ENCODE peak calls at places on chromosomes 16 and 17, in five cellular contexts. Q is body of pancreas; A is GM06990; B is CD8-positive, alpha-beta memory T cell; J is bronchial epithelial cell. D is an unnamed sample.

GRCh38 chr16:27366687-27367462 is 35.1 kb upstream of the IL21R start:
- DNase-seq in Q (no peak), A (no peak), B (peak; percentile 10), J (peak; percentile 12), D (no peak)

GRCh38 chr17:37614391-37614790 is 5.2 kb upstream of the SYNRG start:
- DNase-seq in Q (no peak), A (no peak), B (no peak), J (peak; percentile 96), D (no peak)

GRCh38 chr16:27813591-27813990 is 249.9 kb downstream of the GSG1L start:
- DNase-seq in Q (no peak), A (no peak), B (no peak), J (no peak), D (no peak)

GRCh38 chr16:3106205-3106928 is 6.0 kb upstream of the ZNF205 start:
- DNase-seq in Q (peak; percentile 96), A (peak; percentile 93), B (peak; percentile 87), J (peak; percentile 55), D (peak; percentile 91)

GRCh38 chr16:89319883-89320716 is 102.6 kb downstream of the ZNF778 start:
- DNase-seq in Q (peak; percentile 62), A (peak; percentile 58), B (no peak), J (peak; percentile 91), D (peak; percentile 79)

GRCh38 chr17:14724770-14725169 is 423.9 kb downstream of the HS3ST3B1 start:
- DNase-seq in Q (no peak), A (no peak), B (no peak), J (no peak), D (no peak)

GRCh38 chr16:81752225-81752875 is 26.7 kb upstream of the PLCG2 start:
- DNase-seq in Q (peak; percentile 20), A (peak; percentile 84), B (no peak), J (no peak), D (peak; percentile 40)

GRCh38 chr16:30449116-30449435 is 3.4 kb upstream of the SEPHS2 start:
- DNase-seq in Q (no peak), A (no peak), B (no peak), J (no peak), D (no peak)

GRCh38 chr17:49978501-49978900 is 9.5 kb downstream of the DLX4 start:
- DNase-seq in Q (no peak), A (no peak), B (no peak), J (no peak), D (no peak)

GRCh38 chr17:49976163-49976827 is 7.3 kb downstream of the DLX4 start:
- DNase-seq in Q (peak; percentile 56), A (no peak), B (no peak), J (no peak), D (no peak)

GRCh38 chr17:49976828-49977202 is 7.8 kb downstream of the DLX4 start:
- DNase-seq in Q (no peak), A (no peak), B (no peak), J (no peak), D (no peak)

GRCh38 chr17:49979748-49980479 is 10.9 kb downstream of the DLX4 start:
- DNase-seq in Q (no peak), A (no peak), B (no peak), J (peak; percentile 48), D (no peak)

GRCh38 chr17:49977463-49978389 is 8.7 kb downstream of the DLX4 start:
- DNase-seq in Q (no peak), A (no peak), B (no peak), J (peak; percentile 62), D (no peak)
- H3K27me3 ChIP-seq in Q (no peaks in the 10 kb centered on the region), A (peaks cover 5% of the 10 kb centered on the region), B (peaks cover 14% of the 10 kb centered on the region), J (peaks cover 11% of the 10 kb centered on the region), D (no peaks in the 10 kb centered on the region)

GRCh38 chr17:74846621-74847020 is 13.1 kb downstream of the GRIN2C start:
- DNase-seq in Q (no peak), A (no peak), B (no peak), J (no peak), D (no peak)
- H3K27me3 ChIP-seq in Q (no peaks in the 10 kb centered on the region), A (no peaks in the 10 kb centered on the region), B (peaks cover 3% of the 10 kb centered on the region), J (peaks cover 7% of the 10 kb centered on the region), D (peaks cover 55% of the 10 kb centered on the region)

DNA sequence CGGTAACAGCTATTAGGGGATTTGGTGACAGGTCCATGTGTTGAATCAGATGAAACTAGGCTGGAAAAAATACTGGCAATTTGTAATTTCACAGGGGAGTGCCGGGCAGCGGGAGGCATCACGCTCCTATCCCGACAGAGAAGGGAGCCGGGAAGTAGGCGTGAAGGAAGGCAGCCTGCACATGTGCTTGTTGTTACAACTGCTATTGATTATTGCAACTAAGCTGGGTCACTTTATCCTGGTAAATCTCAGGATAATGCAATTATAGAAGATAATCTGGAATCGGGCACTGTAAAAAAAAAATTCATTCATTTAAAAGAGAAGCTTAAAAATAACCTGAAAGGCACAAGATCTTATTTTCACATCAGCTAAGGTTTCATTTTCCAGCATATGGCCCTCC is 180.6 kb downstream of the FOXL1 start:
- DNase-seq in Q (no peak), A (no peak), B (no peak), J (no peak), D (no peak)
- H3K27me3 ChIP-seq in Q (no peaks in the 10 kb centered on the region), A (no peaks in the 10 kb centered on the region), B (no peaks in the 10 kb centered on the region), J (peaks cover 11% of the 10 kb centered on the region), D (peaks cover 6% of the 10 kb centered on the region)

DNA sequence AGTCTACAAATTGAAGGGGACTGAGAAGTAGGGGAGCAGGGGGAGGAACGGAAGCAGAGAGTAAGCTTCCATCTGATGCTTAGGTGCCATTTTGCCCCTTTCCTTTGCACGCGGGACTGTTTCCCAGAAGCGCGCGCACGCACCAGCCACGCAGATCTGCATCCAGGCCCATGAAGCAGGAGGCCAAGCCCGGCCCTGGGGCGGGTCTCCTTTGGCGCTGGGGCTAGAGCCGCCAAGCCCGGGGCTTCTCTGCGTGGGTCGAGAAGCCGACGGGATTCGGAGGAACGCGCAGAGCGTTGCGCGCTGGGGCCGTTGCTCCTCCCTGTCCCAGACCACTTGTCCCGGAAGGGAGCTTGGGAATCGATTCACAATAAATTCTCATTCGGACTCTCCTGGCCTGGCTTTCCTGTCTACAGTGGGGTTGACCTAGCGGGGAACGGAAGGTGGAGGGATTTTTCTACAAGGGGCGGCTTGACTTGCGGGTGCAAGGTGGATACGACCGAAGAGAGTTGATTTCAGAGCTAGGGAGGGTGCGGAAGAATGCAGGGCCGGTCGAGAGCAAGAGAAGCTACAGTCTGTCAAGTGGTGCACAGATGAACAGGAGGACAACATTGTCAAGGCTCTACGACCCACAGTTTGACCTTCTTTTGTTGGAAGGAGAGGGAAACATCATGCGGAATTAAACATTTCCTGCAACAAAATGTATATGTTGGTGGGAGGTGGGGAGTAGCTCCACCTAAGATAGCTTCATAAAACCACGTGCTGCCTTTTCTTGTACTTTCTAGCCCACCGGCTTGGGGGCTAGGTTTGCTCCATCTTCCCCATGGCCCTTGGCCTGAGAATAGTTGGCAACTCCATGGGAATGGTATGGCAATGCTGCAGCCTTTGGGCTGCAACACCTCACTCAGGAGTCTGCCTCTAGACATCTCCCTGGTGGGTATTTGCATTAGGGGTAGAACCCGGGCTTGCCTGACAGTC is 4.5 kb downstream of the HOXB9 start:
- DNase-seq in Q (no peak), A (no peak), B (no peak), J (no peak), D (no peak)
- H3K27me3 ChIP-seq in Q (no peaks in the 10 kb centered on the region), A (peaks cover 9% of the 10 kb centered on the region), B (peaks cover 82% of the 10 kb centered on the region), J (peaks cover 85% of the 10 kb centered on the region), D (peaks cover 10% of the 10 kb centered on the region)

DNA sequence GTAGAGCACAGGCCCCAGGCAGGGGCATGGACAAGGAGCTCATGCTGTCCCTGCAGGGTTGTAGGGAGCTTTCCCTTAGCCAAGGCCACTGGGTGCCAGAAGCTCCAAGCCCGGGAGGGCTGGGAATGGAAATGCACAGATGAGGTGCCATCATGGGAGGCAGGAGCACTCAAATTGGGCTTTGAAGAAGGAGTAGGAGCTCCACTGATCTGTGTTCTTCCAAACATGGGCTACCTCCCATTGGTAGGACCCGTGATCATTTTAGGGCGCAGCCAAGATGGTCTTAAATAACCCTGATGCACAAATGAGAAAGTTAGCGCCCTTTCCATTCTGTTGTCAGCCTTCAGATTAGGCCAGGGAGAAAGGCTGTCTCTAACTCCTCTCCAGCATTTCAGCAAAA is 201.5 kb downstream of the ZNF423 start:
- DNase-seq in Q (no peak), A (no peak), B (no peak), J (no peak), D (peak; percentile 24)
- H3K27me3 ChIP-seq in Q (no peaks in the 10 kb centered on the region), A (peaks cover 2% of the 10 kb centered on the region), B (no peaks in the 10 kb centered on the region), J (no peaks in the 10 kb centered on the region), D (no peaks in the 10 kb centered on the region)

GRCh38 chr16:67233596-67233995 is 6.7 kb downstream of the TMEM208 start:
- DNase-seq in Q (no peak), A (no peak), B (no peak), J (no peak), D (no peak)

GRCh38 chr16:67235816-67236547 is 9.1 kb downstream of the TMEM208 start:
- DNase-seq in Q (no peak), A (no peak), B (peak; percentile 23), J (no peak), D (no peak)

GRCh38 chr16:67236551-67237395 is 9.8 kb downstream of the TMEM208 start:
- DNase-seq in Q (peak; percentile 37), A (peak; percentile 75), B (peak; percentile 60), J (no peak), D (peak; percentile 73)

GRCh38 chr16:67230809-67231660 is 4.1 kb downstream of the TMEM208 start:
- DNase-seq in Q (no peak), A (no peak), B (no peak), J (no peak), D (no peak)

GRCh38 chr16:67234180-67234597 is 7.3 kb downstream of the TMEM208 start:
- DNase-seq in Q (no peak), A (no peak), B (no peak), J (no peak), D (no peak)
- H3K27me3 ChIP-seq in Q (no peaks in the 10 kb centered on the region), A (no peaks in the 10 kb centered on the region), B (no peaks in the 10 kb centered on the region), J (no peaks in the 10 kb centered on the region), D (no peaks in the 10 kb centered on the region)

D was measured in psoas muscle.